ENCODE peak calls at places on chromosomes 1 and 21, in six cellular contexts. D, O, L, P, V and X are unnamed samples.

GRCh38 chr1:215730600-215730999 is 163.5 kb downstream of the KCTD3 start:
- DNase-seq in P (no peak), O (no peak), D (no peak), V (no peak), L (no peak), X (no peak)

GRCh38 chr1:112537451-112537850 is 28.7 kb downstream of the WNT2B start:
- DNase-seq in P (no peak), V (no peak), D (no peak), L (no peak), O (no peak), X (no peak)

GRCh38 chr1:219555031-219555667 is 57.8 kb downstream of the ZC3H11B start:
- DNase-seq in P (no peak), L (no peak), D (no peak), V (no peak), O (no peak), X (no peak)

GRCh38 chr1:156704930-156705320 is 458 bp downstream of the CRABP2 start:
- DNase-seq in L (no peak), D (no peak), O (peak; percentile 58), V (peak; percentile 54), P (peak; percentile 40), X (peak; percentile 33)

GRCh38 chr1:203652718-203653461 is 26.3 kb downstream of the ATP2B4 start:
- DNase-seq in L (no peak), O (no peak), D (peak; percentile 67), V (no peak), P (no peak), X (no peak)

GRCh38 chr1:89698624-89699023 is 65.7 kb downstream of the LRRC8C start:
- DNase-seq in O (no peak), P (no peak), L (no peak), D (no peak), V (no peak), X (no peak)

GRCh38 chr1:197302775-197303174 is 34.7 kb downstream of the CRB1 start:
- DNase-seq in O (no peak), V (no peak), D (no peak), P (no peak), L (no peak), X (no peak)

GRCh38 chr1:38578444-38578951 is 281.1 kb downstream of the RRAGC start:
- DNase-seq in V (no peak), P (no peak), L (no peak), D (no peak), O (no peak), X (no peak)

GRCh38 chr1:204241914-204242313 is 28.1 kb upstream of the GOLT1A start:
- DNase-seq in O (no peak), D (no peak), V (no peak), L (no peak), P (no peak), X (no peak)

GRCh38 chr1:174902531-174903099 is 97.1 kb upstream of the CACYBP start:
- DNase-seq in V (no peak), P (no peak), D (no peak), O (no peak), L (no peak), X (no peak)

GRCh38 chr1:94609619-94610018 is 68.1 kb upstream of the F3 start:
- DNase-seq in L (no peak), P (no peak), D (no peak), V (no peak), O (no peak), X (no peak)

GRCh38 chr1:199124351-199124750 is 485.5 kb downstream of the PTPRC start:
- DNase-seq in L (no peak), D (no peak), P (no peak), O (no peak), V (no peak), X (no peak)

GRCh38 chr1:160580208-160580812 is 1.0 kb upstream of the CD84 start:
- DNase-seq in V (no peak), L (no peak), O (no peak), D (no peak), P (no peak), X (no peak)

GRCh38 chr1:17909634-17910033 is 154.5 kb downstream of the ACTL8 start:
- DNase-seq in D (no peak), V (no peak), P (no peak), L (no peak), O (no peak), X (no peak)

GRCh38 chr1:156124557-156125483 is 10.3 kb downstream of the LMNA start:
- DNase-seq in L (no peak), P (no peak), O (no peak), D (no peak), V (no peak), X (peak; percentile 81)

GRCh38 chr1:224517171-224517570 is 82.6 kb upstream of the WDR26 start:
- DNase-seq in O (no peak), V (no peak), D (no peak), L (no peak), P (no peak), X (no peak)

GRCh38 chr1:77222496-77222895 is 3.3 kb upstream of the PIGK start:
- DNase-seq in L (no peak), D (no peak), O (no peak), V (no peak), P (no peak), X (no peak)

GRCh38 chr1:152034654-152035405 is 2.0 kb downstream of the S100A11 start:
- DNase-seq in P (peak; percentile 68), D (peak; percentile 86), V (peak; percentile 60), O (peak; percentile 61), L (peak; percentile 43), X (peak; percentile 72)

GRCh38 chr21:28104346-28104745 is 888.3 kb downstream of the LTN1 start:
- DNase-seq in V (no peak), O (no peak), D (no peak), L (no peak), P (no peak), X (no peak)

GRCh38 chr1:5651964-5652751 is 340.1 kb downstream of the NPHP4 start:
- DNase-seq in D (no peak), P (no peak), O (no peak), V (no peak), L (no peak), X (no peak)

GRCh38 chr1:59151860-59152259 is 145.0 kb upstream of the FGGY start:
- DNase-seq in D (no peak), O (no peak), L (no peak), P (no peak), V (no peak), X (no peak)

GRCh38 chr1:47623174-47623940 is 185.5 kb downstream of the FOXD2 start:
- DNase-seq in V (no peak), D (peak; percentile 38), O (no peak), L (no peak), P (no peak), X (no peak)

GRCh38 chr1:179781962-179782361 is 38.9 kb downstream of the FAM163A start:
- DNase-seq in L (no peak), V (no peak), D (no peak), P (no peak), O (peak; percentile 46), X (peak; percentile 75)

GRCh38 chr1:59554011-59554673 is 257.2 kb downstream of the FGGY start:
- DNase-seq in P (no peak), D (no peak), O (no peak), L (no peak), V (no peak), X (no peak)

GRCh38 chr1:145991799-145992412 is 4.5 kb downstream of the TXNIP start:
- DNase-seq in L (no peak), V (no peak), P (no peak), O (peak; percentile 44), D (no peak), X (no peak)

GRCh38 chr1:30660241-30660640 is 63.1 kb downstream of the MATN1 start:
- DNase-seq in D (no peak), O (no peak), V (no peak), L (no peak), P (no peak), X (no peak)

GRCh38 chr1:197486948-197487347 is 218.9 kb downstream of the CRB1 start:
- DNase-seq in D (no peak), O (no peak), P (no peak), V (no peak), L (no peak), X (no peak)

GRCh38 chr1:1806890-1807289 is 28.6 kb upstream of the NADK start:
- DNase-seq in V (no peak), L (no peak), D (no peak), O (no peak), P (no peak), X (no peak)

GRCh38 chr1:41823453-41823852 is 95.3 kb downstream of the HIVEP3 start:
- DNase-seq in L (no peak), O (peak; percentile 44), D (no peak), P (no peak), V (no peak), X (no peak)

GRCh38 chr1:57327331-57327730 is 96.5 kb downstream of the DAB1 start:
- DNase-seq in V (no peak), L (no peak), O (no peak), P (no peak), D (no peak), X (no peak)

GRCh38 chr1:46181343-46182260 is 5.3 kb upstream of the P3R3URF start:
- DNase-seq in P (no peak), L (no peak), V (no peak), O (no peak), D (no peak), X (peak; percentile 56)

GRCh38 chr1:221435510-221435909 is 306.4 kb downstream of the DUSP10 start:
- DNase-seq in V (no peak), P (no peak), L (no peak), D (no peak), O (no peak), X (no peak)

GRCh38 chr1:33126411-33127000 is 45.6 kb downstream of the AZIN2 start:
- DNase-seq in O (no peak), P (no peak), L (no peak), V (no peak), D (no peak), X (no peak)